ENCODE peak calls at places on chromosome 10, in seven cellular contexts. H, R, I, M, C, X and E are unnamed samples.

GRCh38 chr10:67793313-67793712 is 44.7 kb downstream of the DNAJC12 start:
- DNase-seq in X (no peak), M (no peak), I (no peak), H (no peak), R (no peak), C (no peak), E (no peak)

GRCh38 chr10:44673245-44673999 is 237.7 kb upstream of the TMEM72 start:
- DNase-seq in I (peak; percentile 67), M (no peak), X (no peak), H (no peak), R (no peak), C (no peak), E (no peak)

GRCh38 chr10:70940834-70941568 is 52.6 kb upstream of the PCBD1 start:
- DNase-seq in R (no peak), I (no peak), M (no peak), H (no peak), C (no peak), X (no peak), E (no peak)

GRCh38 chr10:70985824-70986336 is 97.5 kb upstream of the PCBD1 start:
- DNase-seq in C (no peak), X (no peak), M (no peak), I (peak; percentile 48), H (no peak), R (no peak), E (no peak)

GRCh38 chr10:81179805-81180452 is 642.2 kb downstream of the SH2D4B start:
- DNase-seq in I (peak; percentile 10), H (no peak), R (no peak), M (no peak), C (no peak), X (peak; percentile 16), E (peak; percentile 37)

GRCh38 chr10:73096041-73096451 is 620 bp downstream of the P4HA1 start:
- DNase-seq in X (no peak), H (no peak), R (peak; percentile 44), M (peak; percentile 75), C (peak; percentile 86), I (peak; percentile 74), E (no peak)

GRCh38 chr10:132918617-132919373 is 23.6 kb downstream of the CFAP46 start:
- DNase-seq in C (peak; percentile 62), X (no peak), I (no peak), H (no peak), M (no peak), R (no peak), E (no peak)

GRCh38 chr10:97543025-97543546 is 29.5 kb upstream of the ANKRD2 start:
- DNase-seq in M (no peak), I (peak; percentile 54), H (peak; percentile 97), C (peak; percentile 93), X (no peak), R (no peak), E (peak; percentile 75)

GRCh38 chr10:93495654-93496321 is 624 bp upstream of the CEP55 start:
- DNase-seq in R (no peak), I (peak; percentile 35), C (no peak), X (no peak), M (no peak), H (no peak), E (peak; percentile 34)

GRCh38 chr10:43254199-43254730 is 12.6 kb downstream of the RASGEF1A start:
- DNase-seq in H (peak; percentile 47), R (no peak), C (peak; percentile 64), I (no peak), M (no peak), X (no peak), E (no peak)

GRCh38 chr10:43253461-43254198 is 13.2 kb downstream of the RASGEF1A start:
- DNase-seq in X (no peak), H (peak; percentile 75), M (no peak), I (no peak), R (peak; percentile 20), C (no peak), E (no peak)

GRCh38 chr10:43256531-43257209 is 10.2 kb downstream of the RASGEF1A start:
- DNase-seq in M (no peak), R (no peak), X (no peak), I (no peak), C (no peak), H (no peak), E (no peak)

GRCh38 chr10:43255644-43256431 is 11.0 kb downstream of the RASGEF1A start:
- DNase-seq in R (peak; percentile 62), X (no peak), M (peak; percentile 75), I (no peak), H (no peak), C (no peak), E (peak; percentile 51)

DNA sequence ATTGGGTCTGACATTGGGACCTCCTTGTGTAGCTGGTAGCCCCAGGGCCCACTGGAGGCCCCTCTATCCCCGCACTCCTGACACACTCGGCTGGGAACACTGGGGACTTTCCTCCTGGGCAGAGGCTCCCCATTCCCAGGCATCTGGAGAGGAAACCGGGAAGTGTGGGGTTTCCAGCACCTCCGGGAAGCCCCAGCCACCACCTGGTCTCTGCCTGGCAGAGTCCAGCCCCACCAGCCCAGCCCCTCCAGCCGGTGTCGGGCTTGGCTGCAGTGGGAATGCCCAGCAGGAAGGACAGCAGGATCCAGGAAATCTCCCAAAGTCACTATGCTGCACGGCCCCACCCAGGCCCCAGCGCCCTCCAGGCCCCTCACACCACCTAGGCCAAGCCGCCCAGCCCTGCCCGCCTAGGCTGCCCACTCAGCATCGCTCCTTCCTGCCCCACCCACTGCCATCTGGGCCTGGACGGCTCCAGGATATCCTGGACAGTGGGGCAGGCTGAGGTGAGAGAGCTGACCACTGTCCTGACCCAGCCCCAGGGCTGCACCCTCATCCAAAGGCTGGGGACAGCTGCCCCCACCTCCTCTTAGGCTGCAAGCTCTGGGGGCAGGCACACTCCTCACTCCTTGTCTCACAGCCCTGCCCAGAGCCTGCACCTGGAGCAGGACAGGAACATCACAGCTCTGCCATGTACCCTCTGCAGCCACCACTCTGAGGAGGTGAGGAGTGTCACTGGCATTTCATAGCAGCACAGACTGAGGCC is 11.8 kb downstream of the RASGEF1A start:
- DNase-seq in X (no peak), R (no peak), I (no peak), C (no peak), M (no peak), H (no peak), E (no peak)
- TF ChIP-seq POLR2AphosphoS5 in X (no peak), R (no peak), I (no peak), C (no peak), M (no peak), H (no peak), E (no peak)

GRCh38 chr10:17787087-17787942 is 21.8 kb upstream of the MRC1 start:
- DNase-seq in X (no peak), H (no peak), M (no peak), C (no peak), R (no peak), I (no peak), E (no peak)
- TF ChIP-seq POLR2AphosphoS5 in X (no peak), H (no peak), M (no peak), C (no peak), R (no peak), I (no peak), E (no peak)

DNA sequence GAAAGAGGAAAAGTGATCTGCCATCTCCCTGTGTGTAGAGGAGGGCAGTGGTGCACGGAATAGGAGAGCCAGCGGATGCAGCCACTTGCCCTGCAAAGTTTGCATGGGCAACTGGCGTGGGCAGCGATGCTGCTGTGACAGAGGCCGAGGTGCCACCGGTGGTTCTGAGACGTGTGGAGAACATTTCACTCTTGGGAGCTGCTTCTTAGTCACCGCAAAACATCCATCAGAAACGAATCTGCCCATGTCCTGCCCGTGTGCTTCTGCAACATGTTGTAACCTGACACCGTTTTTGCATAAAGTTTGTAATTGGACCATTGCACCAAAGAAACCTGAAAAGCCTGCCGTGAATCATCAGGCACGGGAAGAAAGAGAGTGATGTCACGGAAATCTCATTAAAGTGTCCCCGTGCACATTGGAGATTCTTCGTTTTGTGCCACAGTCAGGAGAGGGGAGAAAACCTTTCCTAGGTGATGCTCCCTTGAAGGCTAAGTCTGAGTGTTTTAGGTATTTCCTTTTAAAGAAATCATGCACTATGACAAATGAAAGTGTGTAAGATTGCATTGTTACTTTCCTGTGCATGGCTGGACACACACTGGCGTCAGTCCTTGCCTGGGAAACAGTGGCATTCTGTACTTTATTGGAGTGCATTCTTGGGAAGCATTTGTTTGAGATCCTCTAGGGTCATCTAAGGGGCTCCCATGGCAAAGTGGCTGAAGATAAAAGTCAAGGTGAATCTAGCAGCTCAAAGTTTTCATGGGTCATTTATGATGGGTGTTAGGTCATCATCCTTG is 302.6 kb downstream of the KLF6 start:
- DNase-seq in H (peak; percentile 97), C (peak; percentile 88), M (no peak), R (no peak), I (peak; percentile 65), X (peak; percentile 51), E (no peak)
- TF ChIP-seq POLR2AphosphoS5 in H (peak; percentile 81), C (peak; percentile 96), M (no peak), R (no peak), I (peak; percentile 75), X (no peak), E (no peak)

DNA sequence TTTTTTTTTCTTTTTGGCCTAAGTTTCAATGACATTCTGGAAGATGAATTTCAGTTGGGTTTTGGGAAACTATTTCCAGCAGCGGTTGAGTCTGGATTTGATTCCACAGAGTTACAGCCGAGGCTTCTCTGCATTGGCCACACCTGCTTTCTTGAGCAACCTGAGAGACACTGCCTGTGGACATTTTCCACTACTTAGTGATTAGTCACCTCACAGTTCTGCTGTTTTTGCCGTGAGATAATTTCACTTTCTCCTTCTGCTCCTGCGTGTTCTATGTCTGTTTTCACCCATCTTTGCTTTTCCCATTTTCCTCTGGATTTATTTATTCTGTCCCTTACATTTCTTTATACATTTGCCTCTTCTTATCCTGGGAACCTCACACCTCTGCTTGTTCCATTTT is 243.0 kb downstream of the BICC1 start:
- DNase-seq in R (no peak), X (no peak), M (no peak), H (no peak), I (peak; percentile 10), C (peak; percentile 75), E (no peak)
- TF ChIP-seq POLR2AphosphoS5 in R (no peak), X (no peak), M (no peak), H (no peak), I (no peak), C (no peak), E (no peak)

GRCh38 chr10:58275908-58276307 is 6.9 kb downstream of the CISD1 start:
- DNase-seq in I (no peak), H (no peak), R (no peak), M (no peak), C (no peak), X (no peak), E (no peak)
- TF ChIP-seq POLR2AphosphoS5 in I (no peak), H (no peak), R (no peak), M (no peak), C (peak; percentile 16), X (no peak), E (no peak)

DNA sequence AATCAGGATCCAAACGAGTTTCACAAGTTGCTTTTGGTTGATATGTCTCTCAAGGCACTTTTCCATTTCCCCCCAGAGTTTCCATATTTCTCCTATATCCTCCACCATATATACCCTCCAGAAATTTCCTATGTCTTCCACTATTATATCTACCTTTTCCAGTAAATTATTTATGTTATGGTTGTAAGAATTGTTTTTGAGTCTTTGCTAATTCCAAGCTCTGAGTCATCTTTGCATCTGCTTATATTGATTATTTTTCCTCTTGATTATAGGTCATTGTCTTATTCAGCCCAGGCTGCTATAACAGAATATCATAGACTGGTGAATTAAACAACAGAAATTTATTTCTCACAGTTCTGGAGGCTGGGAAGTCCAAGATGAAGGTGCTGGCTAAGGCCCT is 12.7 kb downstream of the TACC2 start:
- DNase-seq in M (no peak), I (no peak), H (no peak), R (no peak), C (no peak), X (no peak), E (no peak)
- TF ChIP-seq POLR2AphosphoS5 in M (no peak), I (no peak), H (no peak), R (no peak), C (no peak), X (no peak), E (no peak)